ENCODE peak calls at places on chromosomes 3 and 15, in eight cellular contexts. G is suprapubic skin, Y is endothelial cell of umbilical vein, H is ascending aorta, M is thoracic aorta, E is HCT116, U is cardiac muscle cell, N is neuronal stem cell. C is an unnamed sample.

GRCh38 chr3:31145062-31145461 is 250.6 kb upstream of the GADL1 start:
- DNase-seq in G (no peak), Y (no peak), H (no peak), M (no peak), E (no peak), U (no peak), N (no peak), C (no peak)

GRCh38 chr15:69757186-69757585 is 304.6 kb downstream of the RPLP1 start:
- DNase-seq in G (no peak), Y (no peak), H (no peak), M (no peak), E (no peak), U (no peak), N (no peak), C (no peak)

GRCh38 chr3:29285356-29286070 is 4.6 kb downstream of the RBMS3 start:
- DNase-seq in G (no peak), Y (peak; percentile 71), H (no peak), M (no peak), E (no peak), U (peak; percentile 7), N (no peak), C (no peak)

GRCh38 chr15:83380682-83381081 is 66.5 kb upstream of the SH3GL3 start:
- DNase-seq in G (no peak), Y (peak; percentile 34), H (no peak), M (no peak), E (peak; percentile 69), U (peak; percentile 66), N (no peak), C (peak; percentile 82)

GRCh38 chr3:197523551-197523950 is 32.2 kb downstream of the BDH1 start:
- DNase-seq in G (no peak), Y (no peak), H (no peak), M (no peak), E (no peak), U (no peak), N (no peak), C (no peak)

GRCh38 chr3:141275973-141276372 is 44.3 kb downstream of the PXYLP1 start:
- DNase-seq in G (no peak), Y (no peak), H (no peak), M (no peak), E (no peak), U (no peak), N (no peak), C (no peak)

GRCh38 chr15:56929933-56930332 is 11.5 kb downstream of the TCF12 start:
- DNase-seq in G (no peak), Y (no peak), H (no peak), M (no peak), E (no peak), U (no peak), N (no peak), C (no peak)

GRCh38 chr3:35723480-35724097 is 84.3 kb downstream of the ARPP21 start:
- DNase-seq in G (no peak), Y (no peak), H (no peak), M (no peak), E (no peak), U (no peak), N (no peak), C (no peak)

GRCh38 chr3:190205739-190206138 is 85.0 kb upstream of the P3H2 start:
- DNase-seq in G (no peak), Y (no peak), H (no peak), M (no peak), E (no peak), U (no peak), N (no peak), C (no peak)

GRCh38 chr3:100650651-100651611 is 41.5 kb downstream of the ADGRG7 start:
- DNase-seq in G (no peak), Y (peak; percentile 79), H (no peak), M (no peak), E (no peak), U (no peak), N (no peak), C (no peak)

GRCh38 chr15:62440310-62440709 is 275.2 kb upstream of the C2CD4B start:
- DNase-seq in G (no peak), Y (no peak), H (no peak), M (no peak), E (no peak), U (no peak), N (no peak), C (no peak)

GRCh38 chr15:68642491-68642845 is 63.7 kb downstream of the CORO2B start:
- DNase-seq in G (no peak), Y (no peak), H (peak; percentile 38), M (no peak), E (no peak), U (no peak), N (no peak), C (peak; percentile 70)

GRCh38 chr3:158912188-158912587 is 110.3 kb downstream of the MFSD1 start:
- DNase-seq in G (no peak), Y (peak; percentile 4), H (no peak), M (no peak), E (no peak), U (no peak), N (no peak), C (no peak)

GRCh38 chr3:143002083-143002712 is 828 bp downstream of the U2SURP start:
- DNase-seq in G (no peak), Y (peak; percentile 57), H (no peak), M (no peak), E (no peak), U (no peak), N (no peak), C (no peak)

GRCh38 chr3:121974601-121975111 is 47.4 kb downstream of the ILDR1 start:
- DNase-seq in G (no peak), Y (no peak), H (no peak), M (no peak), E (no peak), U (no peak), N (no peak), C (no peak)

GRCh38 chr3:121979734-121980449 is 42.2 kb downstream of the ILDR1 start:
- DNase-seq in G (no peak), Y (no peak), H (no peak), M (no peak), E (no peak), U (no peak), N (no peak), C (no peak)

GRCh38 chr3:121979246-121979645 is 42.8 kb downstream of the ILDR1 start:
- DNase-seq in G (no peak), Y (no peak), H (no peak), M (no peak), E (no peak), U (no peak), N (no peak), C (no peak)

GRCh38 chr3:121975702-121976302 is 46.2 kb downstream of the ILDR1 start:
- DNase-seq in G (no peak), Y (peak; percentile 18), H (no peak), M (no peak), E (no peak), U (no peak), N (no peak), C (no peak)

DNA sequence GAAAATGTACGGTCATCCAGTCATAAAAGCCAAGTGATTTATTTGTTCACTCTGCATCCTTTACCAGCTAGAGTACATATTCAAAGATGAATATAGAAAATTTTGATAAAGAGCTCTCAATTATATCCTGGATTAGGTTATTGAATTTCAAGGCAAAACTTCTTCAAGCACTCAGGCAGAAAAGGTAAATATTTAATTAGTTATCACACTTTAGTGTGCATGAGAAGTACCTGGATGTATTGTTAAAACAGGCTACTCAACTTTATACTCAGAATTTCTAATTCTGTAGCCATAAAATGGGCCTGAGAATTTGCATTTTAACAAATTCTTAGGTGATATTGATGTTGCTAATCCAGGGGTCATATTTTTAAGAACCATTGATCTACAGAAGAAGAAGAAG is 45.3 kb downstream of the ILDR1 start:
- DNase-seq in G (no peak), Y (no peak), H (no peak), M (no peak), E (no peak), U (no peak), N (no peak), C (no peak)
- H3K4me1 ChIP-seq in G (no peaks in the 10 kb centered on the region), Y (no peaks in the 10 kb centered on the region), H (no peaks in the 10 kb centered on the region), M (no peaks in the 10 kb centered on the region), E (no peaks in the 10 kb centered on the region), U (no peaks in the 10 kb centered on the region), N (no peaks in the 10 kb centered on the region), C (peaks cover 36% of the 10 kb centered on the region)

GRCh38 chr3:131221731-131222130 is 159.8 kb upstream of the NUDT16 start:
- DNase-seq in G (no peak), Y (no peak), H (no peak), M (no peak), E (no peak), U (no peak), N (no peak), C (no peak)
- H3K27ac ChIP-seq in G (no peak overlapping the region), Y (no peak overlapping the region), H (no peak overlapping the region), M (no peak overlapping the region), E (no peak overlapping the region), U (no peak overlapping the region), N (no peak overlapping the region), C (no peak overlapping the region)

GRCh38 chr15:58460108-58460507 is 28.3 kb downstream of the LIPC start:
- DNase-seq in G (no peak), Y (no peak), H (no peak), M (no peak), E (no peak), U (no peak), N (no peak), C (no peak)

GRCh38 chr15:58459562-58459961 is 27.8 kb downstream of the LIPC start:
- DNase-seq in G (no peak), Y (no peak), H (no peak), M (no peak), E (no peak), U (no peak), N (no peak), C (no peak)

GRCh38 chr15:58459045-58459444 is 27.3 kb downstream of the LIPC start:
- DNase-seq in G (no peak), Y (no peak), H (no peak), M (no peak), E (no peak), U (no peak), N (no peak), C (no peak)

GRCh38 chr15:58462547-58462946 is 30.8 kb downstream of the LIPC start:
- DNase-seq in G (no peak), Y (no peak), H (no peak), M (no peak), E (no peak), U (no peak), N (no peak), C (no peak)

GRCh38 chr15:58460872-58461271 is 29.1 kb downstream of the LIPC start:
- DNase-seq in G (no peak), Y (no peak), H (no peak), M (no peak), E (no peak), U (no peak), N (no peak), C (no peak)
- H3K4me1 ChIP-seq in G (peaks cover 11% of the 10 kb centered on the region), Y (peaks cover 28% of the 10 kb centered on the region), H (no peaks in the 10 kb centered on the region), M (peaks cover 4% of the 10 kb centered on the region), E (peaks cover 48% of the 10 kb centered on the region), U (peaks cover 5% of the 10 kb centered on the region), N (peaks cover 5% of the 10 kb centered on the region), C (peaks cover 29% of the 10 kb centered on the region)

DNA sequence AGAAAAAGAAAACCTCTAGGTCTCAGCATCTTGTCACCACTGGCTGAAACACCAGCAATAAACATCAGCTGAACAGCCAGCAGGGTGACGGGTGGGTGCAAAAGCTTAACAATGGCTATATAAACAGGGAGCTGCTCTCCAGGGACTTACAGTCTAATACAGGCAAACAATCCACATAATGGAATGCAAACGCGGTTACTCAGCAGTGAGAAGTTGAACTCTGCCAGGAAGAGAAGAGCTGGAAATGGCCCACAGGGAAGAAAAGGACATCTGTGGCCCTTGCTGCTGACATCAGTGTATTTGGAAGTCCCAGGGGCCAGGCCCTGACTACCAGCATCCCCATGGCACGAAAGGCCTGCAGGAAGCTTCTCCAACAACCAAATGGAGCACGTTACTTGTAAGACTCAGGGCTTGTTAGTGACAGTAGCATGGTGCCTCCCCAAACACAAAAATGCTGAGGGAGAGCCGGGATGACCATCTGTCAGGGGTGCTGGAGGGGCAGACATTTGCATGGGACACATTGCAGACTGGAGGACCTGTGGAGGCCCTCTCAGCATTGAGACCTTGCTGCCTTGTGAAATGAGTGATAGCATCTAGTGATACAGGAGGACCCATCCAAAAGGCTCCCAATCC is 3.0 kb downstream of the HEG1 start:
- DNase-seq in G (no peak), Y (peak; percentile 82), H (peak; percentile 80), M (no peak), E (no peak), U (no peak), N (no peak), C (no peak)
- H3K27ac ChIP-seq in G (peak overlapping the region; percentile 91), Y (peak overlapping the region; percentile 84), H (peak overlapping the region; percentile 95), M (peak overlapping the region; percentile 87), E (no peak overlapping the region), U (peak overlapping the region; percentile 83), N (no peak overlapping the region), C (peak overlapping the region; percentile 79)